ENCODE peak calls at places on chromosomes 12 and 14, in six cellular contexts. X is colonic mucosa, U is epithelial cell of esophagus, O is NB4, B is HAP-1, H is suprapubic skin. I is an unnamed sample.

GRCh38 chr14:50383618-50384225 is 13.0 kb downstream of the CDKL1 start:
- DNase-seq in X (no peak), B (no peak), O (no peak), H (no peak), U (no peak), I (no peak)

GRCh38 chr14:64753374-64753773 is 49.1 kb downstream of the PLEKHG3 start:
- DNase-seq in O (no peak), H (no peak), B (no peak), X (no peak), U (no peak), I (no peak)

GRCh38 chr14:64971890-64972785 is at the start of gene RAB15:
- DNase-seq in B (no peak), X (peak), U (peak), H (no peak), O (peak), I (no peak)

GRCh38 chr14:100446572-100446971 is 123.4 kb downstream of the SLC25A47 start:
- DNase-seq in B (no peak), O (no peak), X (no peak), U (no peak), H (no peak), I (no peak)

GRCh38 chr12:131065801-131066200 is 112.1 kb downstream of the ADGRD1 start:
- DNase-seq in B (no peak), X (no peak), H (no peak), O (no peak), U (no peak), I (no peak)

GRCh38 chr14:99707921-99708320 is 23.8 kb downstream of the CYP46A1 start:
- DNase-seq in B (no peak), U (no peak), X (no peak), O (no peak), H (peak), I (no peak)

GRCh38 chr12:45547822-45548221 is 181.7 kb upstream of the ARID2 start:
- DNase-seq in X (no peak), B (no peak), H (no peak), U (peak), O (peak), I (no peak)

GRCh38 chr14:32203928-32204357 is 874 bp upstream of the RNU6-8 start:
- DNase-seq in X (peak), O (peak), H (no peak), B (no peak), U (no peak), I (no peak)

GRCh38 chr12:47636908-47637780 is 68.7 kb downstream of the RPAP3 start:
- DNase-seq in H (no peak), X (peak), B (peak), O (peak), U (peak), I (no peak)

GRCh38 chr12:67427336-67427735 is 158.2 kb downstream of the CAND1 start:
- DNase-seq in X (no peak), U (no peak), B (no peak), H (no peak), O (no peak), I (no peak)

GRCh38 chr12:75489187-75489586 is 8.6 kb downstream of the GLIPR1 start:
- DNase-seq in U (no peak), X (no peak), O (no peak), H (no peak), B (no peak), I (no peak)

GRCh38 chr12:100141666-100141997 is 1.0 kb downstream of the BLTP3B start:
- DNase-seq in B (peak), H (no peak), U (peak), X (peak), O (peak), I (peak)

GRCh38 chr14:101235042-101235871 is 326.0 kb upstream of the DIO3 start:
- DNase-seq in X (peak), O (peak), B (peak), H (peak), U (peak), I (no peak)

GRCh38 chr14:100413699-100414098 is 90.6 kb downstream of the SLC25A47 start:
- DNase-seq in H (no peak), B (no peak), U (no peak), X (no peak), O (no peak), I (no peak)

GRCh38 chr12:113306382-113306781 is 28.5 kb downstream of the SLC8B1 start:
- DNase-seq in U (no peak), B (no peak), X (no peak), O (no peak), H (no peak), I (no peak)

GRCh38 chr12:102116392-102116791 is 3.5 kb downstream of the NUP37 start:
- DNase-seq in X (no peak), B (no peak), O (no peak), H (no peak), U (no peak), I (no peak)

GRCh38 chr14:93054006-93054405 is 61.7 kb downstream of the ITPK1 start:
- DNase-seq in X (no peak), U (no peak), B (no peak), O (no peak), H (no peak), I (no peak)

DNA sequence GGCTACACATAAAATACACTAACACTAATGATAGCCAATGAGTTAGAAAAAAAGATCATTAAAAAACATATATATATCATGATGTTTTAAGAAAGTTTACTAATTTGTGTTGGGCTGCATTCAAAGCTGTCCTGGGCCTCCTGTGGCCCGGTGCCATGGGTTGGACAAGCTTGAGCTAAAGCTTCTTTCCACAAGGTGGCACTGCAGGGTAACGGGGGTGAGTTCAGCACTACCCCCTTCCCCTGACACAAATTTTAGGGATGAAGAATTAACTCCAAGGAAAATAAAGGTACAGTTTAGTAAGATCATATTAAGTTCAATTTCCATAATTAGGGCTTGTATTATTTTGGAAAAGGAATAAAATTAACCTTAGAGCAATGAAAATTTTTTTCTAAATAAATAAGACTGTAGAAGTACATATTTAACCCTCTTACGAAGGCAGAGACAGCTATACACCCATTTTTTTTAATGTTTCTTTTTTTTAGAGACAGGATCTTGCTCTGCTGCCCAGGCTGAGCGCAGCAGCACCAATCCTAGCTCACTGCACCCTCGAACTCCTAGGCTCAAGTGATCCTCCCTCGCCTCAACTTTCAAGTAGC is 38.9 kb downstream of the PPP1R13B start:
- DNase-seq in B (peak), X (peak), H (no peak), O (peak), U (peak), I (peak)
- H3K4me3 ChIP-seq in B (no peak), X (no peak), H (no peak), O (no peak), U (no peak), I (no peak)

GRCh38 chr12:90979936-90980335 is 24.8 kb downstream of the EPYC start:
- DNase-seq in X (no peak), U (no peak), B (no peak), O (no peak), H (no peak), I (no peak)
- H3K4me3 ChIP-seq in X (no peak), U (no peak), B (no peak), O (no peak), H (no peak), I (no peak)

DNA sequence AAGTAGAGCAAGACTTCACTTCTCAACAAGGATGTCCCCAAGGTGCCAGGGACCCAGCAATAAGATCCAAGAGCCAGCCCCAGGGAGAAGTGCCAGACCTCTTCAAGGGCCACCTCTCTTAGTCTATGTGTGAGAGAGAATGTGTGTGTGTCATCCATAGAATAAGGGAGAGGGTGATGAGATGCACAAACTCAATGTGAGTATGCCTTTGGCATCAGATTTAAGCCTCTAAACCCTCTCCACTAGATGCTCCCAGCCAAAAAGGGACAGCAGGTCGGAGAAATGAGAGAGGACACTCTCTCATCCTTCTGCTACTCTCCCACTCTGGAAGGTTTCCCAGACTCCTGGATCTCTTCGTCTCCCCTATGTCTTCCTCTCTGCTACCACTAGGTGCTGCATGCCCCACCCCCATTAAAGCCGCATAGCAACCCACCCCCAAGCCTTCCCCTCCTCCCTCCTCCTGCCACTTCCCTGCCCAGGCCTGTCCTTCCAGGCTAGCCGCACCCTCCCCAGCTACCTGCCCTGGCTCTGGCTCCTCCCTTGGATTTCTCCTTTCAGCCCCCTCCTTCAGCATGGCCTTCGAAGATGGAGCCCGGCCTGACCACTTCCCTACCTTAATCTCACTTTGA is 7.6 kb downstream of the RARG start:
- DNase-seq in O (no peak), X (peak), B (no peak), H (no peak), U (peak), I (no peak)
- H3K4me3 ChIP-seq in O (no peak), X (no peak), B (no peak), H (peak), U (peak), I (no peak)

DNA sequence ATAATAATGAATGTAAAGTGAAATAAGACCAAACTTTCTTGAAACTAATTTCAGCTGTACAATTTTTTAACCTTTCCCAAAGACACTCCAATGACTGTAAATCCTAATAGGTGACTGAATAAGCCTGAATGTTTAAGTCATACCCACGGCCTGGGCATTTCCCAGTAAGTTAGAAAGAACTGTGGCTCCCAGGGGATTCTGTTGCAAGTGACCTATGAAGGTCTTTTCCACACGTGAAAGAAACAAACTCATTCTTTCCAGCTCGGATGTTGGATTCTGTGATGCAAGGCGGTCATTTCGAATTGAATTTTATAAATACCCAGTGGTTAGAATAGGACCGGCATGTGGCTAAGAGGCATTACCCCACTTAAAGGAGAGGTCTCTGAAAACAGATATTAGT is 1134.4 kb downstream of the GALC start:
- DNase-seq in O (no peak), H (no peak), B (no peak), U (no peak), X (no peak), I (no peak)
- H3K4me3 ChIP-seq in O (no peak), H (no peak), B (no peak), U (no peak), X (no peak), I (no peak)

DNA sequence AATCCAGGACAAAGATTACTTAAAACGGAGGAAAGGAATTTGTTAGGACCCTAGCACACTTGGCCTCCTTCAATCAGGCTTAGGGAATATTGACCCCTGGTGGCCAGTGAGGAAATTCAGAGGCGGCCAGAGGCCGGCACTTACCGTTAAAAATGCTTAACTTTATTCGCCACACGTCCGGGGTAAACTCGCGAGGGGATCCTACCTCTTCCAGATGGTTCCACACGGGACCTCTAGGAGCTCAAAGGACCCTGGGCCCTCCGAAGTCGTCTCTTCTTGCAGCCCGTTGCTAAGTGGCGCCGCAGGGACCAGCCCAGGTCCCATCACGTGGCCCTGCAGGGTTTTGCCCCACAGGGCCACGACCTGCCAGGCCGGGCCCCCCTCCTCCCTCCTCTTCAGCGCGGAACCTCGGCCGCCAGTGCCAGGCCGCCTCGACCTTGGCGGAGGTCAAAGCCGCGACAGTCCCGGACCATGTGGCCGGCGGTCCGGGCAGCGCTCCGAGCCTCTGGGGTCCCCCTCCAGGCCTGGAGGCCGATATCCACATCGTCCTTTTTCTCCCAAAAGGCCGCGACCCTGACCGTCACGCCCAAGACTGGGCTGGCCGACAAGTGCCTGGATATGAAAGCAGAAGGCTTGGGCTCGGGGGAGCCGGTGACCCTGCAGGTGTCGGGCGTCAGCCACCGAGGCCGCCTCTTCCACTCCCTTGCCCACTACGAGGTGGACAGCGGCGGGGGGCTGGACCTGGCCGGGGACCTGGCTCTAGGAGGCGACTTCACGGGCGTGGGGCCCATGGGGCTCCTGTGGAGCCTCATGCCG is 11.1 kb upstream of the DNAL1 start:
- DNase-seq in H (peak), U (peak), X (peak), B (peak), O (peak), I (peak)
- H3K4me3 ChIP-seq in H (peak), U (peak), X (peak), B (no peak), O (no peak), I (peak)

DNA sequence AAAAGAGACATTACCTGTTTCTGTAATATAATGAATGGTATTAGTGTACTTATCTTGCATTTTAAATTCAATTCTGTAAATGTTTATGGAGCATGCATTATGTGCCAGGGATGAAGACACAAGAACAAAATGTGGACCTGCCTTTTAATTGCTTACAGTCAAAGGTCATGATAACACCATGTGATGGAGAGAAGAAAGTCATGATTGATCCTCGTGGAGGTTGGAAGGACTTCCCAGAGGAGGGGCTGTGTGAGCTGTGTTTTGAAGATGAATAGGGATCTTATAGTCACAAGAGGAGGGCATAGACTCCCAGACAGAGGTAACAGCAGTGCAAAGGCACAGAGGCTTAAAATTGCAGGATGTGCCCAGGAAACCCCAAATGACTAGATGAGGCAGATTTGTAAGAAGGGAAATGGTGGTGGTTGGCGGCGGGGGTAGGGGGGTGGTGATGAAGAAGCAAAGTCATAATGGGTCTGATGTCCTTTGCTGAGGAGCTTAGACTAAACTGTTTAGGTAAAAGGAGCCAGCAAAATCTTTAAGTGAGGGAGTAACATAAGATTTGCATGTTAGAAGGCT is 151.5 kb downstream of the PRKCH start:
- DNase-seq in B (no peak), H (no peak), X (no peak), U (no peak), O (peak), I (no peak)
- H3K4me3 ChIP-seq in B (no peak), H (no peak), X (no peak), U (no peak), O (peak), I (no peak)

GRCh38 chr12:68514807-68515411 is 95.8 kb upstream of the RAP1B start:
- DNase-seq in U (no peak), H (no peak), X (no peak), B (no peak), O (no peak), I (no peak)
- H3K4me3 ChIP-seq in U (no peak), H (no peak), X (no peak), B (no peak), O (no peak), I (no peak)

DNA sequence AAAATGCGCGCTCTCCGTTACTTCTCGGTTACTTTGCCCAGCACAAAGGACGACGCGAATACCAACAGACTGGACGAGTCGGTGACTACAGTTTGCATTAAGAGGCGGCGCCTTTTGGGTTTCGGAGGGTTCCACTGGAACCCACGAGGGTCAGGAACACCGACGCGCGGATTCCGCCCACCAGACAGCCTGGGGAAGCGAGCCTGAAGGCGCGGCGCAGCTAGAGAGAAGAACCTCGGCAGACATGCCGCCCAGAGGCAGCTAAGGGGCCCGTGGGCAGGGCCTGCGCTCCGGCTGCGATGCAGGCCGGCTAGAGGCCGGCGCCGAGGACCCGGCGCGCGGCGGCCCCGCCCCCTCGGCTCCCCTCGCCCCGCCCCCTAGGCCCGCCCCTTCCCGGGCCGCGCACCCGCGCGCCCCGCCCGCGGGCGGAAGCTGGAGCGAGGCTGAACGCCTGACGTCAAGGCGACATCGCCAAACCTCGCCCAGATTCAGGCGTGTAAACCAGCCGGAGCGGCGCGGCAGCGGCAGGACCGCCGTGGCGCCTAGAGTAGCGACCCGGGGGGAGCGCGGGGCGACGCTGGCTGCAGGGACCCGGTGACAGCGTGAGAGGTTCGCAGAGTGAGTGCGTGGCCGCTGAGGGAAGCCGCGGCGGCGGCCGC is at the start of gene RAP1B:
- DNase-seq in B (peak), X (peak), O (peak), H (peak), U (peak), I (peak)
- H3K4me3 ChIP-seq in B (peak), X (peak), O (peak), H (peak), U (peak), I (peak)

DNA sequence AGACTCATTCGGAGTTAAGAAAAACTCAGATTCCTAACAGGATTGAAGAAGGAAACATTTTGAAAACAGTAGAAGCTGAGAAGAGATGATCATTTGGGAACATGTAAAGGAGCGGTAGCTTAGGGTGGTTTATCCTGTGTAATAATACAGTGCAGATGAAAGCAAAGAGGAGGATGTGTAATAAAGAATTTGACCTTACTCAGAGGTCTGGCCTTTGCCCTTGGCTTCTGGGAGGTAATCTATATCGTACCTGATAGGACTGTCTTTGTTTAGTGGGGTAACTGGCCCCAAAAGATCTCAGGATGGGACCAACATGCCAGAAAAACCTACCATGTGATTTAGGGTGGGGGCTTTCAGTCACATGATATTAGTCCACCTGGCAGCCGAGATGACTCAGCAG is 23.4 kb upstream of the KLHL42 start:
- DNase-seq in H (no peak), U (no peak), X (no peak), B (no peak), O (no peak), I (no peak)
- H3K4me3 ChIP-seq in H (no peak), U (no peak), X (no peak), B (no peak), O (no peak), I (no peak)

GRCh38 chr12:12562585-12563245 is at the start of gene DUSP16:
- DNase-seq in X (peak), H (peak), O (peak), B (peak), U (peak), I (peak)
- H3K4me3 ChIP-seq in X (peak), H (peak), O (peak), B (peak), U (peak), I (peak)